ENCODE peak calls at places on chromosomes 3 and 15, in seven cellular contexts. Z is spleen, J is uterus, C is K562, N is tibial nerve, P is endothelial cell of umbilical vein, H is body of pancreas. T is an unnamed sample.
A peak's percentile ranks its signal among the peaks of the same experiment; 100 is the strongest.

GRCh38 chr3:39260957-39261356 is 18.9 kb downstream of the CX3CR1 start:
- DNase-seq in Z (peak; percentile 92), J (peak; percentile 87), C (peak; percentile 65), N (peak; percentile 91), P (peak; percentile 66), H (peak; percentile 34), T (peak; percentile 42)

GRCh38 chr15:61742591-61742990 is 317.7 kb downstream of the VPS13C start:
- DNase-seq in Z (no peak), J (no peak), C (no peak), N (no peak), P (no peak), H (no peak), T (no peak)

GRCh38 chr15:77786956-77787355 is 154.2 kb upstream of the LINGO1 start:
- DNase-seq in Z (no peak), J (no peak), C (no peak), N (no peak), P (no peak), H (no peak), T (no peak)

GRCh38 chr15:74275957-74276356 is 39.8 kb downstream of the CCDC33 start:
- DNase-seq in Z (no peak), J (no peak), C (peak; percentile 64), N (no peak), P (no peak), H (no peak), T (no peak)

GRCh38 chr3:147113293-147114045 is 292.9 kb downstream of the ZIC4 start:
- DNase-seq in Z (no peak), J (no peak), C (no peak), N (no peak), P (no peak), H (no peak), T (no peak)

GRCh38 chr15:90351479-90352108 is 490 bp upstream of the ZNF774 start:
- DNase-seq in Z (peak; percentile 83), J (peak; percentile 34), C (peak; percentile 21), N (no peak), P (peak; percentile 12), H (no peak), T (no peak)

GRCh38 chr15:25179673-25180511 is 225.1 kb downstream of the SNRPN start:
- DNase-seq in Z (peak; percentile 51), J (peak; percentile 3), C (no peak), N (no peak), P (no peak), H (no peak), T (no peak)

GRCh38 chr3:12963184-12963868 is 109.9 kb downstream of the IQSEC1 start:
- DNase-seq in Z (no peak), J (no peak), C (no peak), N (no peak), P (no peak), H (no peak), T (no peak)

GRCh38 chr15:33670567-33670966 is 297.7 kb upstream of the CHRM5 start:
- DNase-seq in Z (no peak), J (no peak), C (no peak), N (no peak), P (no peak), H (no peak), T (no peak)

GRCh38 chr3:51381333-51381705 is 3.8 kb upstream of the MANF start:
- DNase-seq in Z (no peak), J (no peak), C (no peak), N (no peak), P (no peak), H (no peak), T (no peak)

GRCh38 chr3:86388848-86389247 is 602.1 kb downstream of the VGLL3 start:
- DNase-seq in Z (no peak), J (no peak), C (no peak), N (no peak), P (no peak), H (no peak), T (no peak)

GRCh38 chr15:85766007-85766831 is 28.5 kb downstream of the KLHL25 start:
- DNase-seq in Z (no peak), J (no peak), C (no peak), N (no peak), P (no peak), H (no peak), T (no peak)

GRCh38 chr15:22861151-22861550 is 22.7 kb downstream of the NIPA2 start:
- DNase-seq in Z (no peak), J (no peak), C (no peak), N (no peak), P (no peak), H (no peak), T (no peak)

GRCh38 chr3:14346642-14347041 is 55.8 kb upstream of the SLC6A6 start:
- DNase-seq in Z (no peak), J (no peak), C (no peak), N (no peak), P (no peak), H (no peak), T (no peak)

GRCh38 chr3:45547764-45548683 is 46.5 kb upstream of the LIMD1 start:
- DNase-seq in Z (no peak), J (no peak), C (no peak), N (peak; percentile 36), P (no peak), H (no peak), T (no peak)

GRCh38 chr3:111725706-111726105 is 130.6 kb upstream of the ZBED2 start:
- DNase-seq in Z (no peak), J (no peak), C (no peak), N (no peak), P (no peak), H (no peak), T (no peak)

GRCh38 chr3:79729096-79729495 is 38.7 kb downstream of the ROBO1 start:
- DNase-seq in Z (no peak), J (no peak), C (no peak), N (peak; percentile 14), P (peak; percentile 72), H (no peak), T (peak; percentile 47)

GRCh38 chr3:111903067-111903511 is 44.0 kb downstream of the PHLDB2 start:
- DNase-seq in Z (no peak), J (no peak), C (no peak), N (no peak), P (peak; percentile 67), H (no peak), T (no peak)

GRCh38 chr15:77538793-77539487 is 93.8 kb downstream of the LINGO1 start:
- DNase-seq in Z (peak; percentile 54), J (no peak), C (no peak), N (no peak), P (no peak), H (peak; percentile 92), T (peak; percentile 97)

GRCh38 chr3:146780251-146780650 is 175.1 kb upstream of the PLSCR5 start:
- DNase-seq in Z (no peak), J (no peak), C (no peak), N (no peak), P (no peak), H (no peak), T (no peak)

GRCh38 chr3:115092220-115092791 is 54.8 kb downstream of the ZBTB20 start:
- DNase-seq in Z (peak; percentile 71), J (peak; percentile 66), C (no peak), N (peak; percentile 60), P (peak; percentile 70), H (peak; percentile 72), T (peak; percentile 89)
- H3K27ac ChIP-seq in Z (peak overlapping the region; percentile 3), J (peak overlapping the region; percentile 33), C (no peak overlapping the region), N (peak overlapping the region; percentile 51), P (no peak overlapping the region), H (peak overlapping the region; percentile 62), T (peak overlapping the region; percentile 73)

GRCh38 chr3:195908439-195909293 is at the start of gene TNK2:
- DNase-seq in Z (peak; percentile 92), J (no peak), C (no peak), N (no peak), P (no peak), H (peak; percentile 35), T (peak; percentile 32)

GRCh38 chr3:195911041-195911945 is 2.9 kb upstream of the TNK2 start:
- DNase-seq in Z (peak; percentile 71), J (no peak), C (no peak), N (no peak), P (no peak), H (no peak), T (no peak)

GRCh38 chr3:195909294-195909644 is 918 bp upstream of the TNK2 start:
- DNase-seq in Z (no peak), J (no peak), C (no peak), N (no peak), P (peak; percentile 28), H (no peak), T (no peak)

GRCh38 chr3:195910499-195910845 is 2.1 kb upstream of the TNK2 start:
- DNase-seq in Z (peak; percentile 75), J (no peak), C (no peak), N (no peak), P (no peak), H (no peak), T (no peak)

GRCh38 chr3:195909645-195910498 is 1.5 kb upstream of the TNK2 start:
- DNase-seq in Z (peak; percentile 97), J (peak; percentile 87), C (peak; percentile 100), N (peak; percentile 69), P (peak; percentile 73), H (peak; percentile 86), T (peak; percentile 82)
- TF ChIP-seq POLR2A in Z (no peak), J (peak; percentile 43), C (peak; percentile 81), N (peak; percentile 53), P (no peak), H (peak; percentile 22), T (peak; percentile 62)

DNA sequence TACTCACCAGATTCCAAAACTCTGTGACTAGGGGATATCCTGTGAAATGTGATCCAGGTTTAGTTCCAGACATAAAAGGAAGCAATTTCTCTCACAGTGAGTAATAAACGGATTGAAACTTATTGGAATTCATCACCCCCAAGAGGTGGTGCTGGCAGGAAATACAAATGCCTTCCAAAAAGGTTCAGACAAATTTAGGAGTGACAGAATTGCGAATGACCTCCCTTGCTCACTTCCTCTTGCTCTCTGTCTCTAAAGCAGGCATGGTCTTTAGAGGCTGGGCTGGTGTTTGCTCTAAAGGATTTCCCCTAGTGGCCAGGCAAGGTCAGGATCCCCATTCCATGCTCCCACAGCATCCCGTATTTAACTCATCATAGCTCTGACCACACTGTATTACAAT is 449.4 kb upstream of the PPP2R3A start:
- DNase-seq in Z (no peak), J (no peak), C (peak; percentile 6), N (no peak), P (no peak), H (no peak), T (no peak)
- TF ChIP-seq CTCF in Z (peak; percentile 47), J (no peak), C (peak; percentile 12), N (no peak), P (no peak), H (no peak), T (no peak)

GRCh38 chr3:194272861-194273266 is 78.3 kb downstream of the CPN2 start:
- DNase-seq in Z (peak; percentile 59), J (peak; percentile 26), C (no peak), N (no peak), P (no peak), H (no peak), T (no peak)
- H3K27ac ChIP-seq in Z (peak overlapping the region; percentile 81), J (no peak overlapping the region), C (no peak overlapping the region), N (peak overlapping the region; percentile 93), P (no peak overlapping the region), H (no peak overlapping the region), T (peak overlapping the region; percentile 93)

GRCh38 chr15:59170295-59170881 is 36.3 kb upstream of the LDHAL6B start:
- DNase-seq in Z (peak; percentile 79), J (peak; percentile 41), C (no peak), N (peak; percentile 24), P (peak; percentile 63), H (peak; percentile 73), T (peak; percentile 93)
- TF ChIP-seq POLR2A in Z (no peak), J (no peak), C (no peak), N (no peak), P (no peak), H (peak; percentile 20), T (peak; percentile 47)

T was measured in thyroid gland.